ENCODE peak calls at places on chromosomes 4 and X, in four cellular contexts. U is K562, Y is HepG2, R is SK-N-SH. P is an unnamed sample.

GRCh38 chr4:22515888-22516541 is at the start of gene ADGRA3:
- DNase-seq in R (peak), Y (peak), U (peak), P (no peak)

GRCh38 chrX:150897371-150898319 is 823 bp downstream of the CD99L2 start:
- DNase-seq in R (peak), U (peak), Y (no peak), P (no peak)

GRCh38 chr4:177404980-177405379 is 37.3 kb downstream of the AGA start:
- DNase-seq in Y (no peak), R (no peak), U (no peak), P (no peak)

GRCh38 chr4:14023036-14023435 is 395.5 kb upstream of the BOD1L1 start:
- DNase-seq in U (no peak), Y (no peak), R (no peak), P (no peak)

GRCh38 chr4:185096032-185096653 is 46.9 kb upstream of the SLC25A4 start:
- DNase-seq in Y (peak), U (peak), R (peak), P (peak)

GRCh38 chr4:183959349-183959748 is 54.2 kb downstream of the STOX2 start:
- DNase-seq in R (peak), Y (no peak), U (no peak), P (no peak)

GRCh38 chr4:28334221-28334620 is 1473.6 kb downstream of the STIM2 start:
- DNase-seq in Y (no peak), R (no peak), U (no peak), P (no peak)

GRCh38 chr4:183840311-183840710 is 64.8 kb upstream of the STOX2 start:
- DNase-seq in R (peak), Y (peak), U (peak), P (peak)

GRCh38 chr4:82677327-82677726 is 115.5 kb upstream of the TMEM150C start:
- DNase-seq in Y (no peak), R (no peak), U (no peak), P (no peak)

GRCh38 chr4:182929296-182929695 is 12.1 kb upstream of the DCTD start:
- DNase-seq in U (no peak), Y (peak), R (no peak), P (no peak)

GRCh38 chr4:167986044-167986443 is 106.3 kb upstream of the ANXA10 start:
- DNase-seq in U (no peak), R (no peak), Y (no peak), P (no peak)

GRCh38 chrX:153970398-153971123 is 1.1 kb downstream of the HCFC1 start:
- DNase-seq in U (peak), Y (peak), R (peak), P (no peak)

GRCh38 chr4:113575391-113575790 is 186.1 kb downstream of the CAMK2D start:
- DNase-seq in Y (no peak), U (no peak), R (no peak), P (no peak)

GRCh38 chr4:82232891-82233290 is 140.9 kb downstream of the HNRNPD start:
- DNase-seq in R (no peak), Y (no peak), U (no peak), P (no peak)

GRCh38 chrX:51847463-51847862 is 46.0 kb upstream of the MAGED1 start:
- DNase-seq in R (no peak), U (no peak), Y (no peak), P (no peak)

DNA sequence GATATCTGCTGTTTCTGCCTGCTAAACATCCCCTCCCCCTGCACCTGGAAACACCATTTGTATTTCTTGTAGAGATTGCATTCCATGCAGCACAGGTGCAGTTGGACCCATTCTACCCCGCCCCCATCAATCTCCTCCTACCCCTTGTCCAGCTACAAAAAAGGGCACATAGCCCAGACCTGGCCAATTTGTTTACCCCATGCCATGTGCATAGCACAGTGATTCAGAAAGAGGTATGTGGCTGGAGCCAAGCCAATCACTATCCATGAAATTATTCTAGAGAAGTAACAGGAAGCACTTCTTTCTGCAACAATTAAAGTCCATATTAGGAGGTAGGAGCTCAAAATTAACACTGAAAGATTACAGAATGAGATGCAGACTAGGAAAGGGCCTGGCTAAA is 20.2 kb upstream of the TMEM184C start:
- DNase-seq in Y (no peak), U (no peak), R (no peak), P (no peak)
- TF ChIP-seq ELF1 in Y (no peak), U (no peak), R (no peak), P (no peak)

GRCh38 chr4:10413177-10413576 is 44.0 kb downstream of the ZNF518B start:
- DNase-seq in R (no peak), U (no peak), Y (no peak), P (no peak)
- TF ChIP-seq ELF1 in R (no peak), U (no peak), Y (no peak), P (no peak)

DNA sequence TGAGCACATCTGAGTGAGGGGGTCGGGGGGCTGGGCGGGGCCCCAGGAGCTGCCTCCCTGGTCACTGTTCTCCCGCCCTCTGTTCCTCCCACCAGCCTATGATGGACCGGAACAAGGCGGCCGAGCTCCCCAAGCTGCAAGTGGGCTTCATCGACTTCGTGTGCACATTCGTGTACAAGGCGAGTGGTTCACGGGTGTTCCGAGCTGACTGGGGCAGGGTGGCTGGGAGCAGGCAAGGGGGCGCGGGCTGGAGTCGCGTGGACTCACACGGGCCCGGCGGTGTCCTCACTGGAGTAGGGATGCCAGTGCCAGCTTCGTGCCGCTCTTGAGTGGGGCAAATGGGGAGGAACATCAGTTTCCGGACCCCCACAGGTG is 7.7 kb downstream of the ATP5ME start:
- DNase-seq in R (no peak), Y (no peak), U (no peak), P (no peak)
- TF ChIP-seq ELF1 in R (no peak), Y (no peak), U (no peak), P (no peak)

GRCh38 chr4:54567327-54567726 is 90.4 kb upstream of the KIT start:
- DNase-seq in R (no peak), U (no peak), Y (no peak), P (no peak)

GRCh38 chr4:54571293-54571723 is 86.4 kb upstream of the KIT start:
- DNase-seq in R (no peak), Y (no peak), U (peak), P (no peak)

GRCh38 chr4:54566608-54567007 is 91.1 kb upstream of the KIT start:
- DNase-seq in R (no peak), Y (no peak), U (no peak), P (no peak)

GRCh38 chr4:54570822-54571221 is 86.9 kb upstream of the KIT start:
- DNase-seq in U (no peak), Y (no peak), R (no peak), P (no peak)

DNA sequence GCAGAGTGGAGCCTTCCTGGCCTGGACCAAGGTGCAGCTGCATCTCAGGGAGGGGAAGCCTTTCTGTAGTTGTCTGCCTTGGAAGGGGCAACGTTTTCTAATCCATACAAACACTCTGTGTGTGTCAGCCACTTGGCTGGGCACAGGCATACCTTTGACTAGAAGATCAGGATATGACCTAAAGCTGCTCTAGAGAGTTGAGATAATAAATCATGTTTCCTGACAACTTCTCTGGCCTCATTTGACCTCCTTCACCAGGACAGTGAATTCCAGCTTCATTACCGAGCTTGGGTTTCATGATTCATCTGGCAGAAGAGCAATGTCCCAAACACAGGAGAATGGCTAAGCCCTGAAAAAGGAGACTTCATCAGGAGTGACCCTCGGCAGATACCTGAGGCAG is 89.6 kb upstream of the KIT start:
- DNase-seq in U (peak), Y (no peak), R (no peak), P (no peak)
- TF ChIP-seq ELF1 in U (no peak), Y (no peak), R (peak), P (no peak)

GRCh38 chrX:56222473-56223000 is 9.6 kb upstream of the KLF8 start:
- DNase-seq in R (no peak), Y (no peak), U (no peak), P (no peak)

GRCh38 chrX:56221101-56221500 is 11.1 kb upstream of the KLF8 start:
- DNase-seq in R (no peak), Y (no peak), U (no peak), P (no peak)

GRCh38 chrX:56216332-56216731 is 15.8 kb upstream of the KLF8 start:
- DNase-seq in U (no peak), Y (no peak), R (no peak), P (no peak)

DNA sequence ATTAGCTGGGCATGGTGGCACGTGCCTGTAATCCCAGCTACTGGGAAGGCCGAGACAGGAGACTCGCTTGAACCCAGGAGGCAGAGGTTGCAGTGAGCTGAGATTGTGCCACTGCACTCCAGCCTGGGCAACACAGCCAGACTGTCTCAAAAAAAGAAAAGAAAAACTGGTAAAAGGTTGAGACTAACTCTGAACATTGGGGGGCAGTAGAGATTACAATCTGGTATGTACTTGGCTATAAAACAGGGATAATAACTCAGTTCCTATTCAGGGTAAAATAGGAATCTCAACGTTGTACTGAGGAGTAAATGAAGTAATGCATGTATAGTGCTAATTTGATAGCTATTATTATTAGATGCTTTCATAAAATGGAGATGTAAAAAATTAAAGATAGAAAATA is 12.5 kb upstream of the KLF8 start:
- DNase-seq in Y (peak), R (no peak), U (no peak), P (peak)
- TF ChIP-seq ELF1 in Y (no peak), R (no peak), U (no peak), P (no peak)

P was measured in HCT116.